ENCODE peak calls at places on chromosome X, in five cellular contexts. G, D, L, A and J are unnamed samples.

GRCh38 chrX:40108959-40109287 is 11.2 kb upstream of the BCOR start:
- DNase-seq in G (peak; percentile 57), D (peak; percentile 68), A (peak; percentile 82), L (peak; percentile 75), J (no peak)

GRCh38 chrX:13432376-13432775 is 112.5 kb upstream of the ATXN3L start:
- DNase-seq in L (peak; percentile 98), A (no peak), G (no peak), D (no peak), J (no peak)

GRCh38 chrX:103878466-103879151 is 46.6 kb upstream of the RAB9B start:
- DNase-seq in D (no peak), G (no peak), L (peak; percentile 65), A (no peak), J (no peak)

GRCh38 chrX:23898412-23898959 is 9.3 kb downstream of the APOO start:
- DNase-seq in G (no peak), L (peak; percentile 87), D (no peak), A (no peak), J (no peak)

GRCh38 chrX:45077748-45078424 is 122.8 kb downstream of the DIPK2B start:
- DNase-seq in L (no peak), G (no peak), A (no peak), D (no peak), J (no peak)

GRCh38 chrX:115940888-115941332 is 229.6 kb upstream of the AGTR2 start:
- DNase-seq in A (peak; percentile 88), G (no peak), D (peak; percentile 42), L (peak; percentile 43), J (peak; percentile 25)

GRCh38 chrX:37543324-37543723 is 28.1 kb upstream of the LANCL3 start:
- DNase-seq in L (no peak), D (no peak), A (peak; percentile 25), G (no peak), J (no peak)

GRCh38 chrX:40938418-40938817 is 146.8 kb upstream of the USP9X start:
- DNase-seq in G (no peak), A (no peak), L (peak; percentile 21), D (no peak), J (no peak)

GRCh38 chrX:9913041-9913440 is 54.1 kb upstream of the CLDN34 start:
- DNase-seq in D (no peak), A (no peak), G (no peak), L (peak; percentile 33), J (no peak)

GRCh38 chrX:146127617-146128016 is 310.0 kb downstream of the SLITRK2 start:
- DNase-seq in L (no peak), D (no peak), G (no peak), A (no peak), J (no peak)

GRCh38 chrX:32397562-32398216 is 813.7 kb downstream of the DMD start:
- DNase-seq in A (no peak), G (no peak), D (no peak), L (no peak), J (no peak)

GRCh38 chrX:139081965-139082364 is 370.4 kb upstream of the FGF13 start:
- DNase-seq in G (no peak), L (no peak), D (no peak), A (no peak), J (no peak)

GRCh38 chrX:109481986-109482385 is at the start of gene GUCY2F:
- DNase-seq in A (no peak), G (no peak), D (no peak), L (no peak), J (no peak)

GRCh38 chrX:45628041-45628440 is 427.4 kb upstream of the DIPK2B start:
- DNase-seq in L (peak; percentile 35), G (no peak), A (no peak), D (no peak), J (no peak)

GRCh38 chrX:46777971-46778810 is 19.3 kb upstream of the SLC9A7 start:
- DNase-seq in L (peak; percentile 61), A (no peak), D (no peak), G (no peak), J (no peak)

GRCh38 chrX:24720036-24720435 is 26.3 kb downstream of the POLA1 start:
- DNase-seq in A (no peak), G (no peak), D (no peak), L (peak; percentile 11), J (no peak)

GRCh38 chrX:33307954-33308353 is 96.6 kb upstream of the DMD start:
- DNase-seq in L (peak; percentile 57), A (no peak), G (no peak), D (no peak), J (no peak)

GRCh38 chrX:47748576-47748975 is 88.1 kb upstream of the ZNF81 start:
- DNase-seq in D (no peak), A (no peak), G (no peak), L (peak; percentile 55), J (no peak)

GRCh38 chrX:25726539-25726938 is 411.6 kb upstream of the MAGEB18 start:
- DNase-seq in A (no peak), L (no peak), G (no peak), D (no peak), J (no peak)

GRCh38 chrX:134936542-134936941 is 54.2 kb upstream of the SMIM10 start:
- DNase-seq in A (no peak), G (no peak), L (peak; percentile 53), D (no peak), J (no peak)

GRCh38 chrX:14753436-14753835 is 119.4 kb downstream of the FANCB start:
- DNase-seq in G (no peak), D (no peak), A (no peak), L (peak; percentile 2), J (no peak)

GRCh38 chrX:136667446-136668168 is 19.6 kb downstream of the CD40LG start:
- DNase-seq in A (no peak), D (no peak), G (no peak), L (no peak), J (no peak)

GRCh38 chrX:34300871-34301270 is 168.8 kb upstream of the FAM47A start:
- DNase-seq in D (no peak), A (no peak), G (no peak), L (peak; percentile 58), J (peak; percentile 22)

GRCh38 chrX:107448625-107449468 is 605 bp upstream of the FRMPD3 start:
- DNase-seq in A (no peak), D (no peak), L (no peak), G (no peak), J (no peak)

GRCh38 chrX:63350551-63350950 is 581 bp downstream of the SPIN4 start:
- DNase-seq in G (no peak), D (no peak), A (no peak), L (peak; percentile 3), J (no peak)

GRCh38 chrX:99603076-99603814 is 806.8 kb downstream of the PCDH19 start:
- DNase-seq in L (no peak), A (no peak), D (no peak), G (no peak), J (no peak)

GRCh38 chrX:74535633-74536141 is 78.7 kb downstream of the RLIM start:
- DNase-seq in L (peak; percentile 55), D (peak; percentile 12), G (peak; percentile 12), A (peak; percentile 63), J (no peak)

GRCh38 chrX:103941201-103941975 is 21.0 kb upstream of the TMSB15B start:
- DNase-seq in L (peak; percentile 50), A (no peak), D (no peak), G (no peak), J (no peak)

GRCh38 chrX:110146521-110146920 is 143.6 kb downstream of the TMEM164 start:
- DNase-seq in G (peak; percentile 3), A (no peak), D (no peak), L (peak; percentile 74), J (no peak)

GRCh38 chrX:41559662-41560061 is 112.5 kb downstream of the NYX start:
- DNase-seq in G (no peak), L (peak; percentile 95), A (no peak), D (no peak), J (no peak)